ENCODE peak calls at places on chromosomes 11 and 22, in four cellular contexts. P is IMR-90, M is astrocyte of the spinal cord, B is GM13977. G is an unnamed sample.

GRCh38 chr11:116328851-116329250 is 443.9 kb downstream of the BUD13 start:
- DNase-seq in P (no peak), M (no peak), B (no peak), G (no peak)

GRCh38 chr22:46728470-46728869 is 9.6 kb downstream of the CERK start:
- DNase-seq in P (no peak), M (no peak), B (no peak), G (no peak)

GRCh38 chr11:47215366-47215925 is 672 bp downstream of the DDB2 start:
- DNase-seq in P (no peak), M (no peak), B (peak), G (peak)

GRCh38 chr11:108608548-108608947 is 15.0 kb upstream of the EXPH5 start:
- DNase-seq in P (no peak), M (no peak), B (no peak), G (no peak)

GRCh38 chr22:23458663-23459541 is 121.2 kb downstream of the IGLL1 start:
- DNase-seq in P (no peak), M (no peak), B (no peak), G (no peak)

GRCh38 chr11:720017-720641 is 14.1 kb downstream of the EPS8L2 start:
- DNase-seq in P (no peak), M (no peak), B (no peak), G (no peak)

GRCh38 chr11:103257360-103257759 is 148.1 kb downstream of the DYNC2H1 start:
- DNase-seq in P (peak), M (peak), B (no peak), G (no peak)

GRCh38 chr22:47618180-47618579 is 855.7 kb downstream of the TBC1D22A start:
- DNase-seq in P (no peak), M (no peak), B (no peak), G (no peak)

GRCh38 chr11:114197799-114198500 is 98.2 kb upstream of the NNMT start:
- DNase-seq in P (peak), M (peak), B (no peak), G (no peak)

GRCh38 chr11:1113405-1114201 is 38.9 kb downstream of the MUC2 start:
- DNase-seq in P (no peak), M (no peak), B (no peak), G (no peak)

GRCh38 chr22:17451251-17451765 is 82.0 kb downstream of the CECR2 start:
- DNase-seq in P (no peak), M (no peak), B (no peak), G (no peak)

GRCh38 chr11:35174666-35175065 is 35.7 kb downstream of the CD44 start:
- DNase-seq in P (peak), M (peak), B (no peak), G (no peak)

GRCh38 chr11:115191761-115192160 is 312.5 kb downstream of the CADM1 start:
- DNase-seq in P (peak), M (no peak), B (no peak), G (no peak)

GRCh38 chr11:843086-843704 is 543 bp downstream of the TSPAN4 start:
- DNase-seq in P (no peak), M (no peak), B (no peak), G (no peak)

GRCh38 chr22:42292726-42293520 is 22.5 kb upstream of the TCF20 start:
- DNase-seq in P (no peak), M (no peak), B (no peak), G (no peak)

GRCh38 chr22:50262460-50262911 is 1.0 kb upstream of the MAPK12 start:
- DNase-seq in P (no peak), M (no peak), B (no peak), G (no peak)

GRCh38 chr22:44901301-44901700 is 108.5 kb downstream of the PHF21B start:
- DNase-seq in P (peak), M (no peak), B (no peak), G (no peak)

GRCh38 chr11:113176561-113176960 is 137.8 kb upstream of the TTC12 start:
- DNase-seq in P (no peak), M (peak), B (no peak), G (no peak)

GRCh38 chr11:121521145-121522042 is 68.6 kb upstream of the SORL1-AS1 start:
- DNase-seq in P (peak), M (no peak), B (peak), G (peak)

GRCh38 chr11:83132191-83132590 is 24.7 kb upstream of the PCF11 start:
- DNase-seq in P (no peak), M (no peak), B (no peak), G (no peak)

GRCh38 chr11:63909621-63910506 is 7.1 kb downstream of the RCOR2 start:
- DNase-seq in P (no peak), M (no peak), B (no peak), G (no peak)

GRCh38 chr22:29209624-29209929 is 3.9 kb downstream of the EMID1 start:
- DNase-seq in P (no peak), M (no peak), B (no peak), G (no peak)

GRCh38 chr22:24053481-24054226 is 42.5 kb downstream of the CABIN1 start:
- DNase-seq in P (no peak), M (no peak), B (no peak), G (peak)

GRCh38 chr22:24198682-24199052 is 17.4 kb downstream of the SUSD2 start:
- DNase-seq in P (no peak), M (no peak), B (no peak), G (no peak)